ENCODE peak calls at places on chromosome 15, in four cellular contexts. T is WTC11, D is K562, W is GM12878. Z is an unnamed sample.

GRCh38 chr15:41377978-41378377 is 24.3 kb downstream of the NDUFAF1 start:
- DNase-seq in W (no peak), D (no peak), T (no peak), Z (no peak)

GRCh38 chr15:101203029-101203428 is 48.8 kb downstream of the CHSY1 start:
- DNase-seq in W (no peak), T (no peak), D (no peak), Z (no peak)

GRCh38 chr15:47460775-47461174 is 256.5 kb upstream of the SEMA6D start:
- DNase-seq in W (no peak), D (no peak), T (no peak), Z (no peak)

GRCh38 chr15:41896566-41896965 is 2.7 kb upstream of the SPTBN5 start:
- DNase-seq in D (no peak), T (no peak), W (no peak), Z (no peak)

GRCh38 chr15:83462026-83462425 is 14.9 kb downstream of the SH3GL3 start:
- DNase-seq in W (no peak), T (no peak), D (no peak), Z (no peak)

GRCh38 chr15:100723323-100723801 is 121.0 kb downstream of the ASB7 start:
- DNase-seq in T (no peak), W (no peak), D (no peak), Z (no peak)

GRCh38 chr15:67103021-67103420 is 37.6 kb downstream of the SMAD3 start:
- DNase-seq in T (no peak), W (no peak), D (no peak), Z (no peak)

GRCh38 chr15:73727330-73728018 is 25.7 kb downstream of the INSYN1 start:
- DNase-seq in T (no peak), D (no peak), W (no peak), Z (no peak)

GRCh38 chr15:89326316-89326715 is 8.3 kb downstream of the POLG start:
- DNase-seq in W (no peak), D (no peak), T (no peak), Z (no peak)

GRCh38 chr15:55289011-55289572 is 521 bp downstream of the RAB27A start:
- DNase-seq in D (peak; percentile 21), W (no peak), T (peak; percentile 39), Z (no peak)

GRCh38 chr15:39177561-39177960 is 403.3 kb upstream of the THBS1 start:
- DNase-seq in W (no peak), D (no peak), T (no peak), Z (no peak)

GRCh38 chr15:90902996-90903732 is at the start of gene MAN2A2:
- DNase-seq in W (no peak), D (peak; percentile 80), T (peak; percentile 65), Z (peak; percentile 82)

GRCh38 chr15:89649716-89650115 is 5.6 kb downstream of the KIF7 start:
- DNase-seq in W (no peak), D (no peak), T (no peak), Z (peak; percentile 16)

GRCh38 chr15:95693917-95694316 is 636.6 kb upstream of the NR2F2 start:
- DNase-seq in D (no peak), W (no peak), T (no peak), Z (no peak)

GRCh38 chr15:88649286-88649733 is 10.5 kb downstream of the ISG20 start:
- DNase-seq in W (no peak), D (no peak), T (no peak), Z (peak; percentile 43)

GRCh38 chr15:26772588-26773484 is at the start of gene GABRB3:
- DNase-seq in W (no peak), T (peak; percentile 84), D (no peak), Z (peak; percentile 93)

GRCh38 chr15:74027688-74028087 is 33.2 kb downstream of the PML start:
- DNase-seq in W (no peak), D (no peak), T (no peak), Z (no peak)

GRCh38 chr15:54580643-54581042 is 602.4 kb downstream of the UNC13C start:
- DNase-seq in D (no peak), W (no peak), T (no peak), Z (no peak)

GRCh38 chr15:69127226-69127625 is 33.2 kb upstream of the GLCE start:
- DNase-seq in T (no peak), W (no peak), D (no peak), Z (no peak)

GRCh38 chr15:25743160-25743908 is 119.8 kb downstream of the ATP10A start:
- DNase-seq in D (no peak), W (no peak), T (no peak), Z (no peak)

GRCh38 chr15:60957111-60957510 is 272.0 kb downstream of the RORA start:
- DNase-seq in W (no peak), D (no peak), T (no peak), Z (no peak)

GRCh38 chr15:90101969-90102890 is at the start of gene IDH2:
- DNase-seq in W (no peak), D (peak; percentile 97), T (peak; percentile 82), Z (peak; percentile 98)

GRCh38 chr15:22231603-22232002 is 151.3 kb downstream of the OR4M2 start:
- DNase-seq in T (no peak), D (no peak), W (no peak), Z (no peak)

GRCh38 chr15:49843725-49844124 is 222.9 kb downstream of the DTWD1 start:
- DNase-seq in T (no peak), W (no peak), D (no peak), Z (no peak)

GRCh38 chr15:70266412-70267089 is 168.8 kb upstream of the TLE3 start:
- DNase-seq in D (no peak), T (no peak), W (no peak), Z (no peak)
- TF ChIP-seq USF1 in D (no peak), T (no peak), W (no peak), Z (no peak)

GRCh38 chr15:34109775-34110663 is 8.1 kb downstream of the PGBD4 start:
- DNase-seq in T (no peak), D (peak; percentile 28), W (no peak), Z (peak; percentile 39)
- TF ChIP-seq USF1 in T (no peak), D (no peak), W (no peak), Z (no peak)

GRCh38 chr15:57327985-57328471 is 48.3 kb upstream of the CGNL1 start:
- DNase-seq in W (no peak), D (no peak), T (no peak), Z (no peak)

GRCh38 chr15:57328479-57329250 is 47.6 kb upstream of the CGNL1 start:
- DNase-seq in D (peak; percentile 27), W (no peak), T (no peak), Z (no peak)

GRCh38 chr15:57332326-57332725 is 44.0 kb upstream of the CGNL1 start:
- DNase-seq in T (no peak), W (no peak), D (no peak), Z (peak; percentile 35)

GRCh38 chr15:57330619-57331018 is 45.7 kb upstream of the CGNL1 start:
- DNase-seq in T (no peak), D (no peak), W (no peak), Z (no peak)

GRCh38 chr15:57329582-57330367 is 46.5 kb upstream of the CGNL1 start:
- DNase-seq in W (no peak), T (no peak), D (peak; percentile 44), Z (no peak)
- TF ChIP-seq USF1 in W (no peak), T (no peak), D (no peak), Z (no peak)

GRCh38 chr15:28952666-28953491 is 67.1 kb downstream of the APBA2 start:
- DNase-seq in W (no peak), T (no peak), D (no peak), Z (peak; percentile 65)

GRCh38 chr15:28955686-28956421 is 70.1 kb downstream of the APBA2 start:
- DNase-seq in D (no peak), T (no peak), W (no peak), Z (no peak)

GRCh38 chr15:28954466-28955159 is 68.8 kb downstream of the APBA2 start:
- DNase-seq in W (no peak), D (no peak), T (no peak), Z (no peak)

GRCh38 chr15:28955160-28955502 is 69.4 kb downstream of the APBA2 start:
- DNase-seq in W (peak; percentile 17), D (no peak), T (no peak), Z (peak; percentile 52)

DNA sequence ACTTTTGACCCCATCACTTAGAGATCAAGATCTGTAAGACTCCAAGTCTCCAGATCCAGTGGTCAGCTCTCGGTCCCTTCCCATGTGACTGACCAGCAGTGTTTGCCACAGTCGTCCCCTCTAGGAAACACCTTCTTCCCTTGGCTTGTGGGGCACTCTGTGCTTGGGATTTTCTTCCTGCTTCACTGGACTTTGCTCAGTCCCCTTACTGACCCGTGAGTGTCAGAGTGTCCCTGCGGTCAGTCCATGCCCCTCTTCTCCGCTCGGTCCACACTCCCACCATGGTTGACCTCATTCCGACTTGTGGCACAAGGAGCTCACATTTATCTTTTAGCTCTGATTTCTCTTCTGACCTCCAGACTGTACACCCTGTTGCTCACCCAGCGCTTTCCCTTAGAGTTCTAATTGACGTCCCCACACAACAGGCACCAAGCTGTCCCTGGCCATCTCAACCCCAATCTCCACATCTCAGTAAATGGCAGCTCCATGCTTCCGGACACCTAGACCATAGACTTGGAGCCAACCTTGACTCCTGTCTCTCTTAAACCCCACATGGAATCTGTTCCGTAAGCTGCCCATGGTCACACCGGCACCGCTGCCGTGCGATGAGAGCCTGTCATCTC is 67.9 kb downstream of the APBA2 start:
- DNase-seq in W (no peak), T (no peak), D (no peak), Z (no peak)
- TF ChIP-seq USF1 in W (no peak), T (no peak), D (no peak), Z (no peak)

Z was measured in SK-N-SH.